ENCODE peak calls at places on chromosome 5, in four cellular contexts. Z is WTC11, K is NCI-H1105, P is T47D. R is an unnamed sample.

GRCh38 chr5:140710899-140711552 is 10.8 kb downstream of the ZMAT2 start:
- DNase-seq in P (peak), Z (peak), K (no peak), R (peak)

GRCh38 chr5:35741126-35741711 is 115.5 kb upstream of the IL7R start:
- DNase-seq in K (no peak), P (no peak), Z (no peak), R (peak)

GRCh38 chr5:143708672-143709071 is 103.3 kb upstream of the HMHB1 start:
- DNase-seq in K (no peak), Z (no peak), P (no peak), R (no peak)

GRCh38 chr5:52961238-52961637 is 27.9 kb upstream of the ITGA2 start:
- DNase-seq in K (peak), P (no peak), Z (no peak), R (peak)

GRCh38 chr5:35803221-35803651 is 53.5 kb upstream of the IL7R start:
- DNase-seq in P (no peak), K (peak), Z (peak), R (peak)

GRCh38 chr5:128356011-128356410 is 182.0 kb downstream of the FBN2 start:
- DNase-seq in P (no peak), K (no peak), Z (no peak), R (no peak)

GRCh38 chr5:129629581-129629980 is 118.3 kb upstream of the MINAR2 start:
- DNase-seq in K (no peak), Z (no peak), P (no peak), R (no peak)

GRCh38 chr5:172280937-172281336 is 2.6 kb downstream of the UBTD2 start:
- DNase-seq in P (no peak), Z (no peak), K (no peak), R (peak)

GRCh38 chr5:115241881-115242642 is 20.6 kb downstream of the PGGT1B start:
- DNase-seq in K (no peak), P (no peak), Z (no peak), R (no peak)

GRCh38 chr5:176735383-176736265 is 74.7 kb upstream of the UNC5A start:
- DNase-seq in K (no peak), P (no peak), Z (peak), R (no peak)

GRCh38 chr5:163504091-163504931 is 1.1 kb upstream of the MAT2B start:
- DNase-seq in Z (no peak), P (no peak), K (no peak), R (peak)

GRCh38 chr5:179836225-179837019 is 15.7 kb downstream of the SQSTM1 start:
- DNase-seq in P (no peak), Z (no peak), K (no peak), R (peak)

GRCh38 chr5:130651440-130651839 is 513.6 kb downstream of the HINT1 start:
- DNase-seq in Z (peak), K (no peak), P (no peak), R (no peak)

GRCh38 chr5:57692582-57693487 is 210.2 kb upstream of the ACTBL2 start:
- DNase-seq in P (no peak), Z (peak), K (no peak), R (peak)

GRCh38 chr5:163460562-163461176 is at the start of gene HMMR:
- DNase-seq in Z (no peak), K (no peak), P (no peak), R (peak)

GRCh38 chr5:177327539-177328522 is 16.1 kb upstream of the MXD3 start:
- DNase-seq in Z (no peak), P (no peak), K (no peak), R (no peak)

GRCh38 chr5:126852104-126852531 is 75.2 kb downstream of the LMNB1 start:
- DNase-seq in Z (no peak), K (no peak), P (no peak), R (no peak)

GRCh38 chr5:32223972-32224608 is 50.0 kb upstream of the GOLPH3 start:
- DNase-seq in Z (peak), P (peak), K (no peak), R (peak)

GRCh38 chr5:172009536-172010270 is 3.3 kb upstream of the FBXW11 start:
- DNase-seq in K (no peak), P (no peak), Z (no peak), R (no peak)

GRCh38 chr5:31361906-31362900 is 168.7 kb downstream of the CDH6 start:
- DNase-seq in K (no peak), Z (no peak), P (no peak), R (peak)

GRCh38 chr5:120160120-120160895 is 303.8 kb upstream of the PRR16 start:
- DNase-seq in P (no peak), Z (no peak), K (peak), R (peak)

GRCh38 chr5:132437604-132438275 is 52.8 kb downstream of the IRF1 start:
- DNase-seq in P (no peak), K (no peak), Z (peak), R (peak)

GRCh38 chr5:500491-500890 is 23.8 kb downstream of the SLC9A3 start:
- DNase-seq in K (no peak), P (no peak), Z (no peak), R (no peak)

GRCh38 chr5:122081541-122081940 is 3.5 kb upstream of the LOX start:
- DNase-seq in K (no peak), Z (no peak), P (no peak), R (no peak)

GRCh38 chr5:126414874-126415502 is 8.2 kb upstream of the GRAMD2B start:
- DNase-seq in K (no peak), Z (no peak), P (no peak), R (peak)

GRCh38 chr5:54703091-54703490 is 185.5 kb downstream of the SNX18 start:
- DNase-seq in K (no peak), P (no peak), Z (no peak), R (peak)

GRCh38 chr5:174311121-174311520 is 265.6 kb downstream of the NSG2 start:
- DNase-seq in K (no peak), Z (no peak), P (no peak), R (no peak)

GRCh38 chr5:10828241-10828640 is 67.2 kb upstream of the DAP start:
- DNase-seq in Z (no peak), P (no peak), K (no peak), R (peak)

GRCh38 chr5:16550316-16550952 is 66.4 kb downstream of the RETREG1 start:
- DNase-seq in K (peak), P (peak), Z (peak), R (peak)

GRCh38 chr5:180313677-180314076 is 21.8 kb upstream of the MAPK9 start:
- DNase-seq in P (peak), K (peak), Z (peak), R (no peak)

GRCh38 chr5:108654042-108654441 is 93.7 kb upstream of the FER start:
- DNase-seq in Z (no peak), K (no peak), P (no peak), R (peak)

GRCh38 chr5:79349047-79349446 is 113.1 kb downstream of the JMY start:
- DNase-seq in P (no peak), K (no peak), Z (no peak), R (no peak)